ENCODE peak calls at places on chromosomes 7 and 10, in four cellular contexts. K is AG09319, D is adrenal gland, L is HTR-8/SVneo. A is an unnamed sample.

GRCh38 chr10:62610649-62611229 is 193.8 kb upstream of the ADO start:
- DNase-seq in K (no peak), D (no peak), L (peak; percentile 61), A (no peak)

GRCh38 chr10:80442879-80443278 is 11.2 kb upstream of the TSPAN14 start:
- DNase-seq in K (no peak), D (no peak), L (no peak), A (no peak)

GRCh38 chr7:76428868-76429805 is 4.4 kb downstream of the ZP3 start:
- DNase-seq in K (no peak), D (no peak), L (no peak), A (no peak)

GRCh38 chr7:154424370-154424769 is 372.2 kb downstream of the DPP6 start:
- DNase-seq in K (no peak), D (no peak), L (no peak), A (no peak)

GRCh38 chr7:635227-635626 is 91.3 kb upstream of the DNAAF5 start:
- DNase-seq in K (no peak), D (no peak), L (no peak), A (no peak)

GRCh38 chr7:50346548-50347497 is 42.3 kb downstream of the IKZF1 start:
- DNase-seq in K (no peak), D (no peak), L (no peak), A (no peak)

GRCh38 chr10:31124852-31125251 is 93.2 kb upstream of the ZNF438 start:
- DNase-seq in K (no peak), D (no peak), L (no peak), A (no peak)

GRCh38 chr7:39688611-39689485 is 65.5 kb downstream of the RALA start:
- DNase-seq in K (no peak), D (no peak), L (no peak), A (no peak)

GRCh38 chr7:6730343-6730633 is 23.5 kb upstream of the ZNF12 start:
- DNase-seq in K (no peak), D (no peak), L (peak; percentile 34), A (no peak)

GRCh38 chr7:159000859-159001435 is 143.7 kb downstream of the VIPR2 start:
- DNase-seq in K (no peak), D (no peak), L (no peak), A (no peak)

GRCh38 chr7:106736508-106737201 is 75.7 kb upstream of the CCDC71L start:
- DNase-seq in K (peak; percentile 61), D (no peak), L (peak; percentile 38), A (peak; percentile 41)

GRCh38 chr10:125225051-125225450 is 64.7 kb upstream of the CTBP2 start:
- DNase-seq in K (no peak), D (no peak), L (no peak), A (no peak)

GRCh38 chr10:70053212-70053895 is 708 bp downstream of the MACROH2A2 start:
- DNase-seq in K (no peak), D (peak; percentile 21), L (peak; percentile 19), A (no peak)

GRCh38 chr7:2560175-2560695 is 1.5 kb downstream of the IQCE start:
- DNase-seq in K (no peak), D (no peak), L (no peak), A (no peak)

A was measured in GM04503.